ENCODE peak calls at places on chromosomes 6 and 20, in seven cellular contexts. T is IMR-90; G is fibroblast of the aortic adventitia; O is GM12878; W is PC-3; S is CD8-positive, alpha-beta T cell; E is bronchial epithelial cell. X is an unnamed sample.

GRCh38 chr6:34982424-34982852 is 93.4 kb downstream of the ANKS1A start:
- DNase-seq in G (peak), E (peak), S (no peak), O (no peak), T (peak), W (peak), X (peak)

GRCh38 chr6:12896208-12896733 is 179.7 kb downstream of the PHACTR1 start:
- DNase-seq in O (no peak), S (no peak), G (no peak), W (no peak), E (no peak), T (no peak), X (no peak)

GRCh38 chr6:6178795-6179194 is 141.7 kb downstream of the F13A1 start:
- DNase-seq in S (no peak), E (no peak), T (no peak), G (no peak), O (no peak), W (no peak), X (no peak)

GRCh38 chr20:32445539-32446273 is 87.6 kb downstream of the ASXL1 start:
- DNase-seq in W (no peak), T (no peak), S (no peak), E (no peak), G (no peak), O (no peak), X (no peak)

GRCh38 chr6:146997062-146997461 is 207.2 kb upstream of the STXBP5 start:
- DNase-seq in T (peak), S (no peak), E (peak), W (peak), O (no peak), G (peak), X (peak)

GRCh38 chr6:132483779-132484679 is 28.9 kb downstream of the STX7 start:
- DNase-seq in E (peak), G (peak), O (peak), T (peak), S (no peak), W (peak), X (peak)

GRCh38 chr6:157966990-157967389 is 14.7 kb upstream of the SYNJ2 start:
- DNase-seq in G (no peak), W (no peak), E (no peak), T (no peak), O (no peak), S (no peak), X (no peak)

GRCh38 chr6:57313711-57314471 is 3.5 kb upstream of the PRIM2 start:
- DNase-seq in W (peak), T (peak), O (no peak), E (peak), S (no peak), G (peak), X (peak)

GRCh38 chr6:83849127-83849526 is 4.0 kb upstream of the RIPPLY2 start:
- DNase-seq in W (no peak), O (no peak), G (no peak), T (no peak), S (no peak), E (no peak), X (no peak)

GRCh38 chr20:54208492-54209044 is 681 bp downstream of the PFDN4 start:
- DNase-seq in W (peak), E (peak), S (no peak), T (peak), O (no peak), G (peak), X (peak)

GRCh38 chr20:11207749-11208502 is 534.1 kb upstream of the JAG1 start:
- DNase-seq in E (peak), O (no peak), W (peak), G (peak), S (no peak), T (peak), X (peak)

GRCh38 chr6:17012421-17013225 is 89.2 kb upstream of the STMND1 start:
- DNase-seq in T (peak), O (no peak), S (no peak), G (peak), W (peak), E (no peak), X (peak)

GRCh38 chr6:41547799-41548097 is 1.6 kb downstream of the FOXP4 start:
- DNase-seq in S (no peak), W (peak), G (no peak), T (no peak), O (no peak), E (no peak), X (no peak)

GRCh38 chr20:13492001-13492480 is 146.7 kb downstream of the TASP1 start:
- DNase-seq in E (peak), O (no peak), G (peak), W (peak), S (no peak), T (peak), X (peak)

GRCh38 chr6:148192310-148192709 is 150.3 kb upstream of the SASH1 start:
- DNase-seq in W (peak), T (peak), E (no peak), G (peak), O (no peak), S (no peak), X (peak)

GRCh38 chr6:92024071-92024470 is 1395.3 kb downstream of the EPHA7 start:
- DNase-seq in O (no peak), T (no peak), W (no peak), E (no peak), G (no peak), S (no peak), X (no peak)

GRCh38 chr6:39085129-39085528 is 29.9 kb downstream of the SAYSD1 start:
- DNase-seq in W (no peak), S (no peak), G (no peak), E (no peak), T (no peak), O (no peak), X (no peak)

GRCh38 chr20:59385038-59385437 is 84.6 kb downstream of the EDN3 start:
- DNase-seq in E (no peak), O (no peak), S (no peak), T (no peak), W (no peak), G (no peak), X (no peak)

GRCh38 chr6:127855542-127856159 is 45.2 kb downstream of the THEMIS start:
- DNase-seq in T (peak), O (no peak), W (peak), E (peak), S (peak), G (peak), X (peak)

GRCh38 chr20:11101243-11101642 is 427.4 kb upstream of the JAG1 start:
- DNase-seq in T (peak), G (peak), O (no peak), E (peak), W (peak), S (no peak), X (peak)

GRCh38 chr6:128847481-128848168 is 35.3 kb upstream of the LAMA2 start:
- DNase-seq in G (no peak), W (no peak), S (no peak), E (no peak), T (no peak), O (no peak), X (no peak)

GRCh38 chr20:35146299-35146921 is 726 bp downstream of the EDEM2 start:
- DNase-seq in T (no peak), W (peak), E (no peak), O (no peak), S (no peak), G (no peak), X (peak)

GRCh38 chr20:25272223-25273000 is 24.5 kb downstream of the PYGB start:
- DNase-seq in E (no peak), S (no peak), G (no peak), T (no peak), O (no peak), W (no peak), X (no peak)

GRCh38 chr6:36418558-36418957 is 24.1 kb downstream of the PXT1 start:
- DNase-seq in O (no peak), W (peak), S (no peak), T (no peak), E (peak), G (no peak), X (no peak)

GRCh38 chr6:6897140-6897539 is 210.6 kb upstream of the RREB1 start:
- DNase-seq in W (no peak), O (no peak), E (no peak), G (no peak), S (no peak), T (no peak), X (no peak)

GRCh38 chr6:128174724-128175123 is 273.9 kb upstream of the THEMIS start:
- DNase-seq in G (no peak), E (peak), T (no peak), W (no peak), S (no peak), O (no peak), X (no peak)

GRCh38 chr6:157280947-157281346 is 42.4 kb downstream of the TMEM242 start:
- DNase-seq in O (no peak), G (no peak), S (no peak), E (no peak), W (no peak), T (no peak), X (no peak)

GRCh38 chr20:22585786-22586493 is 1.6 kb upstream of the FOXA2 start:
- DNase-seq in W (no peak), T (no peak), G (no peak), E (no peak), S (no peak), O (no peak), X (no peak)

GRCh38 chr20:22582960-22583772 is 1.2 kb downstream of the FOXA2 start:
- DNase-seq in T (no peak), E (peak), W (peak), O (no peak), G (no peak), S (no peak), X (no peak)

GRCh38 chr20:22584922-22585785 is 782 bp upstream of the FOXA2 start:
- DNase-seq in T (no peak), W (peak), E (peak), S (no peak), O (no peak), G (no peak), X (no peak)

GRCh38 chr20:22583773-22584629 is at the start of gene FOXA2:
- DNase-seq in G (no peak), S (no peak), W (peak), E (peak), T (no peak), O (no peak), X (peak)

DNA sequence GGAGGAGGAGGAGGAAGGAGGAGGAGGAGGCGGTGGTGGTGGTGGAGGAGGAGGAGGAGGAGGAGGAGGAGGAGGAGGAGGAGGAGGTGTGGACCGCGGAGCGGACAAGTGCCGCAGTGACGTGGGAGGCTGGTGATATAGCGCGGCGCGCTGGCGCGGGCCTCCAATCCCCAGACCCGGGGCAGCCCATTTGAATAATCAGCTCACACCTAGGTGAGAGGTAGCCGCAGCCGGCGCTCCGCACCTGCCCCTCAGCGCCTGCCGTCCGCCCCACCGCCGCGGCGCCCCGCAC is 204 bp upstream of the FOXA2 start:
- DNase-seq in O (no peak), W (peak), G (no peak), T (no peak), E (peak), S (no peak), X (no peak)
- H3K4me3 ChIP-seq in O (no peak), W (peak), G (no peak), T (no peak), E (peak), S (no peak), X (no peak)

GRCh38 chr6:109397020-109397419 is 14.8 kb upstream of the CD164 start:
- DNase-seq in S (no peak), O (no peak), G (peak), E (no peak), W (peak), T (peak), X (peak)
- TF ChIP-seq CTCF in S (no peak), O (peak), G (peak), E (no peak), W (peak), T (peak), X (peak)

GRCh38 chr6:3504938-3505735 is 48.3 kb upstream of the SLC22A23 start:
- DNase-seq in E (no peak), G (no peak), O (no peak), T (no peak), S (no peak), W (no peak), X (no peak)
- H3K4me3 ChIP-seq in E (no peak), G (no peak), O (no peak), T (no peak), S (no peak), W (no peak), X (no peak)

DNA sequence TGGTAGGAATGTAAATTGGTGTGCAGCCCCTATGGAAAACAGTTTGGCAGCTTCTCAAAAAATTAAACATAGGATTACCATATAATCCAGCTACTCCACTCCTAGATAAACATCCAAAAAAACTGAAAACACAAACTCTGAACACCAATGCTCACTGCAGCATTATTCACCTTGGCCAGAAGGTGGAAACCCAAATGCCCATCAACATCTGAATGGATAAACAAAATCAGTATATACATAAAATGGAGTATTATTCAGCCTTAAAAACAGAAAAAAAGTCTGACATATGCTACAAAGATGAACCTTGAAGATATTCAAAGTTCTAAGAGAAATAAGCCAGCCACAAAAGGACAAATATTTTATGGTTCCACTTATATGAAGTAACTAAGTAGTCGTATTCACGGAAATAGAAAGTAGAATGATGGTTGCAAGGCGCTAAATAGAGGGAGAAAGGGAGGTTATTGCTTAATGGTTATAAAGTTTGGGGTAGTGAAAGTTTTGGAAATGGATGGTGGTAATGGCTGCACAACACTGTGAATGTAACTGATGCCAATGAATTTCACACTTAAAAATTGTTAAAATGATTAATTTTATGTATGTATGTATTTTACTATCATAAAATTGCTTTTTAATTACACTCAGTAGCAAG is 4.0 kb downstream of the PHF10 start:
- DNase-seq in T (no peak), O (no peak), G (no peak), S (no peak), W (no peak), E (no peak), X (no peak)
- TF ChIP-seq CTCF in T (no peak), O (peak), G (peak), S (peak), W (no peak), E (no peak), X (no peak)

DNA sequence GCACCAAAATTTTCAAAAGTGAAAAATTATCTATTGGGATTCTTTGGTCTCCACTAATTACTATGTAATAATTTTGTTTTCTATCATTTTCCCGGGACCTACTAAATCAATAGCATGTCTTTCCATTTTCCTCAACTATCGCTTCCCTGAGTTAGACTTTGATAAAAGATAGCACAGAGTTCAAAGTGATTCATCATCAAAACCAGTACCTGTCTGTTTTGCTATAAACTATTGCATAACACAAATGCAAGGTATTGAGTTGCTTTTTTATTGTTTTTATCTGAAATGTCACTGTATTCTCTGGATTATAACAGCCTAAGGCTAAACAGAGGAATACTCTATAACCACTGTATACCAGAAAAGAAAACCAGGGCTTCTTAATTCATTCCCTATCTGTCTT is 19.7 kb downstream of the FRK start:
- DNase-seq in W (no peak), T (no peak), O (no peak), G (no peak), E (no peak), S (no peak), X (no peak)
- H3K4me3 ChIP-seq in W (no peak), T (no peak), O (no peak), G (no peak), E (no peak), S (no peak), X (no peak)

GRCh38 chr6:24283043-24283985 is 74.5 kb downstream of the DCDC2 start:
- DNase-seq in E (peak), W (peak), G (peak), S (no peak), T (peak), O (peak), X (peak)

GRCh38 chr6:24287239-24287638 is 70.6 kb downstream of the DCDC2 start:
- DNase-seq in G (no peak), T (no peak), O (no peak), S (no peak), W (no peak), E (no peak), X (no peak)

DNA sequence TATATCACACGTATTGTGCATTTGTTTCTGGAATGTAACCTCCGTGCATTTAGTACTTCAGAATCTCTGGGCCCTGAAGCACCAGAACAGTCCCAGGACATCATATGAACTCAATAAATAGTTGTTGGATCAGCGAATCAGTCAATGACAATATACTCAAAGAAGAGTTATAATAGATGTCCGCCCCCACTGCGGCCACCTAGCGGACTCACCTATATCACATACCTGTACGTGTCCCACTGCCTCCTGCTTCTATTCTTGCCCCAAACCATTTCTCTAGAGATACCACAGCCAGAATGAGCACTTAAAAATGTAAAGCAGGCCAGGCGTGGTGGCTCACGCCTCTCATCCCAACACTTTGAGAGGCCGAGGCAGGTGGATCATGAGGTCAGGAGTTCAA is 73.9 kb downstream of the DCDC2 start:
- DNase-seq in O (no peak), S (no peak), E (no peak), G (no peak), T (no peak), W (no peak), X (no peak)
- TF ChIP-seq CTCF in O (no peak), S (no peak), E (no peak), G (no peak), T (no peak), W (no peak), X (no peak)

GRCh38 chr6:151762817-151763216 is 44.7 kb upstream of the ESR1 start:
- DNase-seq in O (no peak), E (no peak), S (no peak), W (no peak), G (no peak), T (no peak), X (no peak)
- H3K4me3 ChIP-seq in O (no peak), E (no peak), S (no peak), W (peak), G (peak), T (no peak), X (no peak)

GRCh38 chr6:188821-189655 is 103.2 kb upstream of the DUSP22 start:
- DNase-seq in T (peak), G (peak), W (peak), S (peak), E (peak), O (peak), X (peak)

GRCh38 chr6:192313-192664 is 100.0 kb upstream of the DUSP22 start:
- DNase-seq in S (no peak), O (no peak), T (no peak), E (no peak), W (no peak), G (no peak), X (no peak)

GRCh38 chr6:189676-190075 is 102.6 kb upstream of the DUSP22 start:
- DNase-seq in W (no peak), T (no peak), E (no peak), S (no peak), G (no peak), O (no peak), X (no peak)

GRCh38 chr6:191487-192312 is 100.6 kb upstream of the DUSP22 start:
- DNase-seq in S (no peak), O (no peak), G (no peak), E (no peak), T (no peak), W (no peak), X (no peak)

GRCh38 chr6:190596-191395 is 101.5 kb upstream of the DUSP22 start:
- DNase-seq in E (peak), O (no peak), S (no peak), T (no peak), G (no peak), W (peak), X (no peak)
- TF ChIP-seq CTCF in E (peak), O (peak), S (no peak), T (no peak), G (no peak), W (peak), X (peak)

GRCh38 chr6:116876635-116877611 is at the start of gene RFX6:
- DNase-seq in G (no peak), S (no peak), O (no peak), T (no peak), W (no peak), E (no peak), X (no peak)
- H3K4me3 ChIP-seq in G (no peak), S (no peak), O (no peak), T (no peak), W (peak), E (peak), X (peak)